ENCODE peak calls at places on chromosome 14, in ten cellular contexts. O is HL-60; B is nucleus accumbens; S is T-helper 1 cell; K is neural crest cell; V is activated T-helper 1 cell treated with anti-CD3 and anti-CD28 coated beads, Interleukin-2, amount 50 U/mL, for 16 hours; G is NCI-H2081; R is T-helper 17 cell; A is MV-4-11; W is NCI-H187 treated with DMSO at 0.1 percent for 48 hours. T is an unnamed sample.

GRCh38 chr14:20626274-20626673 is 15.2 kb downstream of the OR6S1 start:
- DNase-seq in B (no peak), V (no peak), A (no peak), W (no peak), G (no peak), O (no peak), K (no peak), S (no peak), R (no peak), T (no peak)

GRCh38 chr14:100275214-100275613 is 31.0 kb downstream of the SLC25A29 start:
- DNase-seq in V (no peak), G (no peak), B (no peak), R (no peak), O (no peak), K (no peak), A (no peak), W (no peak), S (no peak), T (no peak)

GRCh38 chr14:76778546-76779215 is 17.4 kb downstream of the VASH1 start:
- DNase-seq in A (no peak), K (no peak), W (no peak), S (no peak), B (no peak), G (no peak), V (no peak), R (no peak), O (no peak), T (no peak)

GRCh38 chr14:64792871-64793560 is 86.7 kb downstream of the SPTB start:
- DNase-seq in O (no peak), G (no peak), R (no peak), S (no peak), A (no peak), B (no peak), K (no peak), V (no peak), W (no peak), T (no peak)

GRCh38 chr14:103618999-103619398 is 10.0 kb upstream of the KLC1 start:
- DNase-seq in O (no peak), A (no peak), R (no peak), S (no peak), V (no peak), B (no peak), K (no peak), W (no peak), G (no peak), T (no peak)

GRCh38 chr14:104975481-104976197 is 2.5 kb downstream of the AHNAK2 start:
- DNase-seq in R (no peak), W (no peak), B (no peak), G (no peak), A (peak), S (no peak), K (no peak), O (no peak), V (no peak), T (no peak)

GRCh38 chr14:52031781-52032180 is 37.1 kb downstream of the NID2 start:
- DNase-seq in R (no peak), V (no peak), G (no peak), K (no peak), S (no peak), O (no peak), W (no peak), A (no peak), B (no peak), T (no peak)

GRCh38 chr14:61560323-61560722 is 135.0 kb upstream of the HIF1A start:
- DNase-seq in B (no peak), G (no peak), V (no peak), O (no peak), S (no peak), K (no peak), W (no peak), R (no peak), A (no peak), T (no peak)

GRCh38 chr14:35385042-35385839 is 19.3 kb downstream of the NFKBIA start:
- DNase-seq in K (no peak), A (no peak), W (peak), B (peak), V (no peak), R (no peak), G (peak), O (no peak), S (no peak), T (no peak)

GRCh38 chr14:65446159-65446558 is 33.6 kb downstream of the FUT8 start:
- DNase-seq in O (no peak), V (no peak), B (no peak), K (no peak), R (no peak), S (no peak), W (no peak), A (no peak), G (no peak), T (no peak)

GRCh38 chr14:102949801-102950451 is 27.5 kb downstream of the AMN start:
- DNase-seq in K (no peak), A (no peak), V (no peak), B (peak), G (peak), S (no peak), W (no peak), O (no peak), R (no peak), T (no peak)

GRCh38 chr14:34971801-34972200 is 11.0 kb upstream of the SRP54 start:
- DNase-seq in R (no peak), W (no peak), G (no peak), S (no peak), A (no peak), K (no peak), B (no peak), V (no peak), O (no peak), T (no peak)

GRCh38 chr14:61364243-61364642 is 42.9 kb downstream of the PRKCH start:
- DNase-seq in G (no peak), A (no peak), V (no peak), K (no peak), B (no peak), R (no peak), S (no peak), W (no peak), O (no peak), T (no peak)

GRCh38 chr14:104108570-104109060 is 23.1 kb downstream of the ASPG start:
- DNase-seq in B (no peak), S (no peak), G (no peak), V (no peak), R (peak), A (no peak), W (no peak), K (no peak), O (no peak), T (no peak)

GRCh38 chr14:57846631-57847030 is 19.3 kb downstream of the SLC35F4 start:
- DNase-seq in O (no peak), V (no peak), G (no peak), B (no peak), A (no peak), W (no peak), K (no peak), R (no peak), S (no peak), T (no peak)

GRCh38 chr14:60171690-60172089 is 6.5 kb upstream of the DHRS7 start:
- DNase-seq in W (no peak), S (no peak), B (no peak), G (no peak), R (no peak), A (no peak), O (no peak), K (no peak), V (no peak), T (no peak)

GRCh38 chr14:95282354-95282985 is 37.2 kb downstream of the CLMN start:
- DNase-seq in K (no peak), A (no peak), O (no peak), G (no peak), B (no peak), S (no peak), R (no peak), W (no peak), V (no peak), T (no peak)

GRCh38 chr14:51283402-51283825 is 43.4 kb downstream of the TMX1 start:
- DNase-seq in V (no peak), K (no peak), W (peak), S (no peak), R (no peak), G (peak), B (no peak), O (peak), A (peak), T (peak)